ENCODE peak calls at places on chromosome 17, in five cellular contexts. H, U, D, P and E are unnamed samples.

GRCh38 chr17:36680701-36681202 is 79.4 kb downstream of the MRM1 start:
- DNase-seq in D (no peak), U (no peak), H (no peak), P (no peak), E (no peak)

GRCh38 chr17:77279448-77280303 is 138.9 kb downstream of the SEC14L1 start:
- DNase-seq in D (no peak), P (peak; percentile 44), H (no peak), U (no peak), E (peak; percentile 45)

GRCh38 chr17:83170571-83171260 is 91.3 kb downstream of the METRNL start:
- DNase-seq in H (no peak), D (no peak), P (no peak), U (no peak), E (peak; percentile 75)

GRCh38 chr17:36931697-36932382 is 5.4 kb upstream of the LHX1 start:
- DNase-seq in U (no peak), H (no peak), D (no peak), P (no peak), E (no peak)

GRCh38 chr17:7797976-7798375 is 36.0 kb upstream of the KDM6B start:
- DNase-seq in P (no peak), D (no peak), U (no peak), H (no peak), E (no peak)

GRCh38 chr17:31509095-31509804 is 117.8 kb downstream of the RAB11FIP4 start:
- DNase-seq in H (no peak), P (no peak), D (no peak), U (no peak), E (no peak)

GRCh38 chr17:51260237-51260959 is at the start of gene UTP18:
- DNase-seq in U (peak; percentile 94), D (peak; percentile 97), P (peak; percentile 97), H (peak; percentile 90), E (peak; percentile 98)

GRCh38 chr17:76940293-76940692 is 72.1 kb downstream of the MGAT5B start:
- DNase-seq in P (no peak), D (no peak), H (peak; percentile 9), U (no peak), E (no peak)

GRCh38 chr17:31715436-31715835 is 143.6 kb downstream of the COPRS start:
- DNase-seq in P (no peak), U (no peak), H (no peak), D (no peak), E (peak; percentile 23)

GRCh38 chr17:56521439-56522141 is 71.9 kb upstream of the NOG start:
- DNase-seq in D (no peak), U (no peak), P (no peak), H (no peak), E (no peak)

GRCh38 chr17:78937561-78937960 is 12.4 kb upstream of the TIMP2 start:
- DNase-seq in H (no peak), U (no peak), D (no peak), P (no peak), E (no peak)

GRCh38 chr17:78933025-78933958 is 8.1 kb upstream of the TIMP2 start:
- DNase-seq in H (no peak), D (peak; percentile 95), P (peak; percentile 64), U (no peak), E (peak; percentile 85)

GRCh38 chr17:78934681-78935418 is 9.7 kb upstream of the TIMP2 start:
- DNase-seq in P (no peak), U (no peak), H (no peak), D (no peak), E (no peak)

GRCh38 chr17:78935419-78936323 is 10.5 kb upstream of the TIMP2 start:
- DNase-seq in D (no peak), U (peak; percentile 73), P (peak; percentile 41), H (no peak), E (no peak)

GRCh38 chr17:78933959-78934568 is 8.9 kb upstream of the TIMP2 start:
- DNase-seq in D (peak; percentile 46), U (peak; percentile 92), P (peak; percentile 96), H (no peak), E (no peak)
- H3K4me3 ChIP-seq in D (no peak overlapping the region), U (no peak overlapping the region), P (peak overlapping the region; percentile 35), H (no peak overlapping the region), E (no peak overlapping the region)

GRCh38 chr17:78390241-78391050 is 12.0 kb downstream of the PGS1 start:
- DNase-seq in H (no peak), P (no peak), D (no peak), U (no peak), E (no peak)

GRCh38 chr17:78384479-78385175 is 6.2 kb downstream of the PGS1 start:
- DNase-seq in D (no peak), H (no peak), U (no peak), P (no peak), E (no peak)

GRCh38 chr17:78391843-78392242 is 13.4 kb downstream of the PGS1 start:
- DNase-seq in D (no peak), P (no peak), H (no peak), U (no peak), E (no peak)

GRCh38 chr17:78391051-78391431 is 12.6 kb downstream of the PGS1 start:
- DNase-seq in H (no peak), U (no peak), D (no peak), P (no peak), E (no peak)

GRCh38 chr17:78387982-78388941 is 9.8 kb downstream of the PGS1 start:
- DNase-seq in P (no peak), U (no peak), D (no peak), H (no peak), E (peak; percentile 73)
- H3K4me3 ChIP-seq in P (no peak overlapping the region), U (no peak overlapping the region), D (no peak overlapping the region), H (no peak overlapping the region), E (no peak overlapping the region)

GRCh38 chr17:61461967-61462733 is 9.9 kb downstream of the TBX4 start:
- DNase-seq in H (no peak), P (no peak), D (no peak), U (no peak), E (no peak)
- H3K4me3 ChIP-seq in H (peak overlapping the region; percentile 61), P (no peak overlapping the region), D (peak overlapping the region; percentile 25), U (no peak overlapping the region), E (no peak overlapping the region)

GRCh38 chr17:48605409-48605864 is 651 bp upstream of the HOXB6 start:
- DNase-seq in H (no peak), U (no peak), P (no peak), D (no peak), E (no peak)

GRCh38 chr17:48603959-48604769 is 622 bp downstream of the HOXB6 start:
- DNase-seq in P (no peak), D (no peak), H (no peak), U (no peak), E (no peak)

GRCh38 chr17:48605991-48606891 is 1.5 kb upstream of the HOXB6 start:
- DNase-seq in U (no peak), D (no peak), P (no peak), H (no peak), E (no peak)

GRCh38 chr17:48606892-48607241 is 2.1 kb upstream of the HOXB6 start:
- DNase-seq in H (no peak), P (no peak), D (no peak), U (no peak), E (no peak)

GRCh38 chr17:48604770-48605329 is at the start of gene HOXB6:
- DNase-seq in U (no peak), P (no peak), H (no peak), D (no peak), E (no peak)
- H3K4me3 ChIP-seq in U (peak within 1 kb of the TSS; percentile 35), P (peak within 1 kb of the TSS; percentile 39), H (no peak within 1 kb of the TSS), D (no peak within 1 kb of the TSS), E (no peak within 1 kb of the TSS)

GRCh38 chr17:16351831-16352230 is 1.4 kb downstream of the CENPV start:
- DNase-seq in P (no peak), U (no peak), H (no peak), D (no peak), E (no peak)
- H3K4me3 ChIP-seq in P (peak overlapping the region; percentile 67), U (no peak overlapping the region), H (peak overlapping the region; percentile 78), D (no peak overlapping the region), E (peak overlapping the region; percentile 97)

GRCh38 chr17:72270530-72270929 is 149.7 kb downstream of the SOX9 start:
- DNase-seq in U (peak; percentile 29), D (no peak), P (no peak), H (no peak), E (no peak)
- H3K4me3 ChIP-seq in U (no peak overlapping the region), D (no peak overlapping the region), P (no peak overlapping the region), H (no peak overlapping the region), E (no peak overlapping the region)

GRCh38 chr17:44557653-44558285 is 485 bp downstream of the FZD2 start:
- DNase-seq in U (no peak), P (peak; percentile 36), H (no peak), D (no peak), E (peak; percentile 41)
- H3K4me3 ChIP-seq in U (no peak overlapping the region), P (peak overlapping the region; percentile 57), H (peak overlapping the region; percentile 72), D (peak overlapping the region; percentile 39), E (peak overlapping the region; percentile 37)

GRCh38 chr17:81713556-81714411 is 1.7 kb downstream of the SLC25A10 start:
- DNase-seq in U (no peak), H (no peak), P (peak; percentile 74), D (no peak), E (no peak)
- H3K4me3 ChIP-seq in U (no peak overlapping the region), H (peak overlapping the region; percentile 86), P (peak overlapping the region; percentile 61), D (peak overlapping the region; percentile 97), E (no peak overlapping the region)

GRCh38 chr17:54405826-54406225 is 494.8 kb upstream of the TOM1L1 start:
- DNase-seq in H (no peak), D (no peak), P (no peak), U (no peak), E (no peak)

GRCh38 chr17:54408741-54409140 is 491.9 kb upstream of the TOM1L1 start:
- DNase-seq in U (peak; percentile 22), D (no peak), H (no peak), P (no peak), E (no peak)

GRCh38 chr17:54404259-54404658 is 496.4 kb upstream of the TOM1L1 start:
- DNase-seq in U (no peak), P (no peak), D (no peak), H (no peak), E (no peak)
- H3K4me3 ChIP-seq in U (no peak overlapping the region), P (no peak overlapping the region), D (no peak overlapping the region), H (no peak overlapping the region), E (no peak overlapping the region)